ENCODE peak calls at places on chromosome 13, in ten cellular contexts. One of them, this sample, is unnamed.

GRCh38 chr13:33940256-33940655 is 122.3 kb downstream of the RFC3 start:
- DNase-seq in prostate gland: no peak
- DNase-seq in breast epithelium: no peak
- DNase-seq in ovary: no peak
- DNase-seq in spleen: no peak
- DNase-seq in suprapubic skin: no peak
- DNase-seq in uterus: no peak
- DNase-seq in heart left ventricle: no peak
- DNase-seq in stomach: no peak
- DNase-seq in adrenal gland: no peak
- DNase-seq in this sample: no peak

GRCh38 chr13:19818223-19818842 is 35.6 kb upstream of the PSPC1 start:
- DNase-seq in prostate gland: peak
- DNase-seq in breast epithelium: no peak
- DNase-seq in ovary: peak
- DNase-seq in spleen: peak
- DNase-seq in suprapubic skin: no peak
- DNase-seq in uterus: no peak
- DNase-seq in heart left ventricle: peak
- DNase-seq in stomach: peak
- DNase-seq in adrenal gland: no peak
- DNase-seq in this sample: peak

GRCh38 chr13:73056054-73056962 is 2.5 kb upstream of the KLF5 start:
- DNase-seq in prostate gland: no peak
- DNase-seq in breast epithelium: no peak
- DNase-seq in ovary: no peak
- DNase-seq in spleen: no peak
- DNase-seq in suprapubic skin: no peak
- DNase-seq in uterus: no peak
- DNase-seq in heart left ventricle: no peak
- DNase-seq in stomach: no peak
- DNase-seq in adrenal gland: no peak
- DNase-seq in this sample: no peak

GRCh38 chr13:25729201-25729600 is 322.6 kb downstream of the SHISA2 start:
- DNase-seq in prostate gland: no peak
- DNase-seq in breast epithelium: no peak
- DNase-seq in ovary: no peak
- DNase-seq in spleen: no peak
- DNase-seq in suprapubic skin: no peak
- DNase-seq in uterus: no peak
- DNase-seq in heart left ventricle: no peak
- DNase-seq in stomach: no peak
- DNase-seq in adrenal gland: no peak
- DNase-seq in this sample: no peak

GRCh38 chr13:79271616-79272015 is 134.4 kb downstream of the RBM26 start:
- DNase-seq in prostate gland: no peak
- DNase-seq in breast epithelium: no peak
- DNase-seq in ovary: no peak
- DNase-seq in spleen: no peak
- DNase-seq in suprapubic skin: no peak
- DNase-seq in uterus: no peak
- DNase-seq in heart left ventricle: no peak
- DNase-seq in stomach: no peak
- DNase-seq in adrenal gland: no peak
- DNase-seq in this sample: no peak

GRCh38 chr13:112245179-112245724 is 130.9 kb upstream of the SPACA7 start:
- DNase-seq in prostate gland: no peak
- DNase-seq in breast epithelium: no peak
- DNase-seq in ovary: no peak
- DNase-seq in spleen: peak
- DNase-seq in suprapubic skin: no peak
- DNase-seq in uterus: no peak
- DNase-seq in heart left ventricle: no peak
- DNase-seq in stomach: no peak
- DNase-seq in adrenal gland: no peak
- DNase-seq in this sample: no peak

GRCh38 chr13:48816696-48817095 is 159.0 kb upstream of the FNDC3A start:
- DNase-seq in prostate gland: no peak
- DNase-seq in breast epithelium: no peak
- DNase-seq in ovary: no peak
- DNase-seq in spleen: no peak
- DNase-seq in suprapubic skin: no peak
- DNase-seq in uterus: no peak
- DNase-seq in heart left ventricle: no peak
- DNase-seq in stomach: no peak
- DNase-seq in adrenal gland: peak
- DNase-seq in this sample: no peak

GRCh38 chr13:30496147-30496546 is 30.4 kb upstream of the HMGB1 start:
- DNase-seq in prostate gland: no peak
- DNase-seq in breast epithelium: no peak
- DNase-seq in ovary: no peak
- DNase-seq in spleen: no peak
- DNase-seq in suprapubic skin: no peak
- DNase-seq in uterus: no peak
- DNase-seq in heart left ventricle: no peak
- DNase-seq in stomach: no peak
- DNase-seq in adrenal gland: no peak
- DNase-seq in this sample: no peak

GRCh38 chr13:40653558-40654318 is 12.7 kb downstream of the FOXO1 start:
- DNase-seq in prostate gland: no peak
- DNase-seq in breast epithelium: no peak
- DNase-seq in ovary: no peak
- DNase-seq in spleen: no peak
- DNase-seq in suprapubic skin: no peak
- DNase-seq in uterus: no peak
- DNase-seq in heart left ventricle: no peak
- DNase-seq in stomach: no peak
- DNase-seq in adrenal gland: no peak
- DNase-seq in this sample: no peak
- H3K4me3 ChIP-seq in prostate gland: no peak
- H3K4me3 ChIP-seq in breast epithelium: no peak
- H3K4me3 ChIP-seq in ovary: no peak
- H3K4me3 ChIP-seq in spleen: no peak
- H3K4me3 ChIP-seq in suprapubic skin: no peak
- H3K4me3 ChIP-seq in uterus: no peak
- H3K4me3 ChIP-seq in heart left ventricle: no peak
- H3K4me3 ChIP-seq in stomach: no peak
- H3K4me3 ChIP-seq in adrenal gland: no peak
- H3K4me3 ChIP-seq in this sample: no peak

DNA sequence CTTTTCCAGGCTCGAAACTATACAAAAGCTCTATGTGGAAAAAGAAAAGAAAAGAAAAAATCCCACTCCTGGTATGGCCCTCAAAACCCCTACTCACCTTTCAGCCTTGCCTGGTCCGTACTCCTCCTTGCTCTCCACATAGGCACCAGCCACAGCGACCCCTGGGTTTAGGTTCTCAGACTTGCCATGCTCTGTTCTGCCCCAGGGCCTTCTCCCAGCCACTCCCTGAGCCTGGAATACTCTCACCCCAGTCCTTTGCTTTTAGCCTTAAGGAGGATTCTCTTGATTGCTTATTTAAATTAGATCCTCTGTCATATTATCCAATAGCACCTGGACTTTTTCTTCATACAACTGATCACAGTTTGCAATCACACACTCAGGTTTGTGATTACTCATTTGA is 522.5 kb downstream of the DIAPH3 start:
- DNase-seq in prostate gland: no peak
- DNase-seq in breast epithelium: no peak
- DNase-seq in ovary: no peak
- DNase-seq in spleen: no peak
- DNase-seq in suprapubic skin: no peak
- DNase-seq in uterus: no peak
- DNase-seq in heart left ventricle: no peak
- DNase-seq in stomach: no peak
- DNase-seq in adrenal gland: no peak
- DNase-seq in this sample: no peak
- TF ChIP-seq POLR2A in prostate gland: no peak
- TF ChIP-seq POLR2A in breast epithelium: no peak
- TF ChIP-seq POLR2A in ovary: no peak
- TF ChIP-seq POLR2A in spleen: no peak
- TF ChIP-seq POLR2A in suprapubic skin: no peak
- TF ChIP-seq POLR2A in uterus: no peak
- TF ChIP-seq POLR2A in heart left ventricle: no peak
- TF ChIP-seq POLR2A in stomach: no peak
- TF ChIP-seq POLR2A in adrenal gland: no peak
- TF ChIP-seq POLR2A in this sample: no peak

GRCh38 chr13:94710081-94710809 is 2.1 kb downstream of the SOX21 start:
- DNase-seq in prostate gland: no peak
- DNase-seq in breast epithelium: no peak
- DNase-seq in ovary: no peak
- DNase-seq in spleen: no peak
- DNase-seq in suprapubic skin: no peak
- DNase-seq in uterus: no peak
- DNase-seq in heart left ventricle: no peak
- DNase-seq in stomach: no peak
- DNase-seq in adrenal gland: no peak
- DNase-seq in this sample: no peak
- H3K4me3 ChIP-seq in prostate gland: peak
- H3K4me3 ChIP-seq in breast epithelium: no peak
- H3K4me3 ChIP-seq in ovary: no peak
- H3K4me3 ChIP-seq in spleen: no peak
- H3K4me3 ChIP-seq in suprapubic skin: peak
- H3K4me3 ChIP-seq in uterus: no peak
- H3K4me3 ChIP-seq in heart left ventricle: no peak
- H3K4me3 ChIP-seq in stomach: peak
- H3K4me3 ChIP-seq in adrenal gland: no peak
- H3K4me3 ChIP-seq in this sample: no peak

GRCh38 chr13:99498304-99499161 is 2.7 kb upstream of the TM9SF2 start:
- DNase-seq in prostate gland: peak
- DNase-seq in breast epithelium: peak
- DNase-seq in ovary: peak
- DNase-seq in spleen: peak
- DNase-seq in suprapubic skin: peak
- DNase-seq in uterus: peak
- DNase-seq in heart left ventricle: peak
- DNase-seq in stomach: peak
- DNase-seq in adrenal gland: peak
- DNase-seq in this sample: peak
- TF ChIP-seq POLR2A in prostate gland: peak
- TF ChIP-seq POLR2A in breast epithelium: no peak
- TF ChIP-seq POLR2A in ovary: peak
- TF ChIP-seq POLR2A in spleen: no peak
- TF ChIP-seq POLR2A in suprapubic skin: no peak
- TF ChIP-seq POLR2A in uterus: peak
- TF ChIP-seq POLR2A in heart left ventricle: peak
- TF ChIP-seq POLR2A in stomach: no peak
- TF ChIP-seq POLR2A in adrenal gland: peak
- TF ChIP-seq POLR2A in this sample: peak

This sample was measured in Peyer's patch.